ENCODE peak calls at places on chromosomes 3 and 15, in ten cellular contexts. Z, O, G, Q, N, L, M, Y, X and P are unnamed samples.
A peak's percentile ranks its signal among the peaks of the same experiment; 100 is the strongest.

GRCh38 chr3:64150527-64151238 is 74.6 kb downstream of the PRICKLE2 start:
- DNase-seq in M (no peak), N (no peak), O (no peak), X (peak; percentile 28), Q (peak; percentile 75), G (no peak), Y (peak; percentile 5), L (peak; percentile 10), Z (no peak), P (no peak)

GRCh38 chr15:83503595-83504364 is 56.6 kb downstream of the SH3GL3 start:
- DNase-seq in G (no peak), Y (no peak), Z (no peak), X (no peak), Q (no peak), L (no peak), O (no peak), M (no peak), N (no peak), P (no peak)

GRCh38 chr3:46359748-46360509 is 6.0 kb downstream of the CCR2 start:
- DNase-seq in L (no peak), Z (no peak), M (no peak), Y (no peak), Q (peak; percentile 61), N (no peak), G (no peak), X (no peak), O (peak; percentile 42), P (no peak)

GRCh38 chr3:159637895-159638542 is 350.6 kb upstream of the IL12A start:
- DNase-seq in Y (no peak), X (no peak), N (no peak), O (peak; percentile 70), M (no peak), L (no peak), G (no peak), Z (no peak), Q (peak; percentile 78), P (no peak)

GRCh38 chr3:49205154-49205788 is 33.9 kb downstream of the KLHDC8B start:
- DNase-seq in Y (no peak), Q (no peak), N (no peak), X (no peak), O (no peak), G (no peak), M (no peak), L (no peak), Z (no peak), P (peak; percentile 9)

GRCh38 chr3:98188553-98188952 is 22.1 kb downstream of the OR5H15 start:
- DNase-seq in M (no peak), Z (peak; percentile 7), X (peak; percentile 1), G (no peak), Q (peak; percentile 9), O (peak; percentile 1), L (no peak), N (no peak), Y (no peak), P (no peak)

GRCh38 chr15:84748274-84749110 is at the start of gene ZNF592:
- DNase-seq in X (peak; percentile 84), Y (peak; percentile 20), Z (peak; percentile 77), M (peak; percentile 30), Q (peak; percentile 80), L (peak; percentile 64), N (peak; percentile 91), O (peak; percentile 67), G (peak; percentile 74), P (peak; percentile 96)

GRCh38 chr3:171986755-171987535 is 52.4 kb upstream of the FNDC3B start:
- DNase-seq in N (no peak), Z (no peak), M (no peak), Y (no peak), L (no peak), G (no peak), Q (no peak), X (no peak), O (no peak), P (no peak)

GRCh38 chr15:44092221-44092620 is 102.8 kb downstream of the FRMD5 start:
- DNase-seq in Q (peak; percentile 30), G (no peak), X (no peak), Y (no peak), O (peak; percentile 86), N (no peak), L (no peak), Z (no peak), M (no peak), P (no peak)

GRCh38 chr3:79032686-79033318 is 735.0 kb downstream of the ROBO1 start:
- DNase-seq in L (no peak), X (peak; percentile 74), N (no peak), Q (peak; percentile 68), Z (peak; percentile 11), M (no peak), G (no peak), Y (no peak), O (peak; percentile 61), P (no peak)

GRCh38 chr15:74203914-74204431 is 1.4 kb upstream of the STRA6 start:
- DNase-seq in Q (peak; percentile 76), O (peak; percentile 53), L (no peak), N (peak; percentile 85), Y (peak; percentile 55), X (no peak), G (no peak), Z (no peak), M (peak; percentile 83), P (no peak)

GRCh38 chr15:52523192-52523591 is 5.5 kb downstream of the MYO5A start:
- DNase-seq in N (no peak), Q (peak; percentile 75), O (peak; percentile 67), Z (no peak), X (no peak), Y (no peak), M (no peak), L (no peak), G (no peak), P (no peak)

GRCh38 chr15:44261007-44261706 is 27.4 kb upstream of the GOLM2 start:
- DNase-seq in Q (no peak), L (peak; percentile 18), Z (no peak), N (peak; percentile 85), X (no peak), G (no peak), M (no peak), Y (no peak), O (no peak), P (no peak)

GRCh38 chr3:123644358-123644757 is 59.5 kb upstream of the HACD2 start:
- DNase-seq in Q (no peak), L (no peak), Y (no peak), M (no peak), G (no peak), Z (no peak), O (no peak), X (no peak), N (no peak), P (no peak)

GRCh38 chr3:157109267-157110141 is 50.4 kb downstream of the CCNL1 start:
- DNase-seq in M (no peak), N (peak; percentile 87), O (no peak), Z (no peak), L (no peak), Q (no peak), G (no peak), X (peak; percentile 94), Y (no peak), P (no peak)

GRCh38 chr3:30440880-30441279 is 165.5 kb upstream of the TGFBR2 start:
- DNase-seq in N (no peak), Q (no peak), M (no peak), X (peak; percentile 58), Y (peak; percentile 20), Z (no peak), G (no peak), O (peak; percentile 80), L (no peak), P (no peak)

GRCh38 chr3:29153811-29154210 is 127.1 kb upstream of the RBMS3 start:
- DNase-seq in M (no peak), O (no peak), Z (peak; percentile 60), G (peak; percentile 14), Y (no peak), Q (no peak), X (no peak), N (no peak), L (no peak), P (no peak)

GRCh38 chr15:63939531-63940130 is 105.9 kb upstream of the HERC1 start:
- DNase-seq in G (no peak), M (no peak), Y (no peak), Q (peak; percentile 71), L (no peak), X (no peak), N (peak; percentile 60), Z (peak; percentile 14), O (peak; percentile 81), P (no peak)

GRCh38 chr3:186283651-186284445 is 78.2 kb downstream of the DGKG start:
- DNase-seq in Y (no peak), O (peak; percentile 61), X (no peak), Z (no peak), Q (peak; percentile 89), L (no peak), M (no peak), N (no peak), G (no peak), P (no peak)

GRCh38 chr3:66394261-66395249 is 106.3 kb downstream of the LRIG1 start:
- DNase-seq in G (no peak), M (no peak), Z (no peak), X (no peak), O (no peak), L (no peak), N (peak; percentile 42), Q (no peak), Y (peak; percentile 58), P (peak; percentile 78)

GRCh38 chr3:72339750-72340025 is 508.6 kb downstream of the SHQ1 start:
- DNase-seq in L (no peak), G (no peak), Z (no peak), X (no peak), O (no peak), N (no peak), M (no peak), Q (no peak), Y (no peak), P (no peak)

GRCh38 chr3:132625613-132626012 is 28.5 kb downstream of the ACKR4 start:
- DNase-seq in N (no peak), Z (no peak), X (no peak), Q (no peak), M (no peak), O (no peak), G (no peak), L (no peak), Y (no peak), P (no peak)

GRCh38 chr3:188272481-188273372 is 118.8 kb downstream of the LPP start:
- DNase-seq in L (no peak), X (no peak), G (no peak), M (no peak), O (peak; percentile 84), N (no peak), Q (peak; percentile 95), Z (no peak), Y (no peak), P (no peak)

GRCh38 chr3:43855674-43856299 is 165.0 kb downstream of the ABHD5 start:
- DNase-seq in M (peak; percentile 58), Y (no peak), O (peak; percentile 73), G (peak; percentile 19), N (peak; percentile 94), Q (peak; percentile 75), L (peak; percentile 53), X (peak; percentile 71), Z (peak; percentile 59), P (no peak)

GRCh38 chr15:93066834-93067648 is 22.0 kb downstream of the RGMA start:
- DNase-seq in Q (no peak), L (no peak), X (no peak), G (no peak), M (no peak), Y (no peak), Z (no peak), N (no peak), O (no peak), P (no peak)

GRCh38 chr3:196219194-196219969 is 3.0 kb downstream of the SLC51A start:
- DNase-seq in N (peak; percentile 69), Y (peak; percentile 30), X (no peak), M (no peak), G (peak; percentile 17), Q (peak; percentile 88), O (peak; percentile 94), Z (peak; percentile 77), L (peak; percentile 61), P (peak; percentile 91)